ENCODE peak calls at places on chromosomes 13 and 19, in four cellular contexts. M is activated CD8-positive, alpha-beta T cell treated with anti-CD3 and anti-CD28 coated beads for 36 hours; R is heart right ventricle; C is WTC11. W is an unnamed sample.

GRCh38 chr19:31280266-31281006 is 68.8 kb downstream of the TSHZ3 start:
- DNase-seq in M (no peak), R (no peak), C (no peak), W (no peak)

GRCh38 chr13:51523082-51523518 is 61.2 kb upstream of the WDFY2 start:
- DNase-seq in M (peak; percentile 52), C (no peak), R (no peak), W (peak; percentile 60)

GRCh38 chr13:49836516-49836915 is 44.0 kb upstream of the KPNA3 start:
- DNase-seq in R (no peak), C (peak; percentile 48), M (no peak), W (peak; percentile 47)

GRCh38 chr19:12939292-12939606 is 840 bp downstream of the CALR start:
- DNase-seq in C (no peak), M (peak; percentile 74), R (no peak), W (no peak)

GRCh38 chr19:14361824-14362223 is 19.4 kb upstream of the ADGRE5 start:
- DNase-seq in M (peak; percentile 71), R (no peak), C (peak; percentile 63), W (no peak)

GRCh38 chr13:114161644-114162532 is 17.2 kb upstream of the CFAP97D2 start:
- DNase-seq in R (peak; percentile 29), C (no peak), M (no peak), W (no peak)

GRCh38 chr19:40184273-40184672 is 7.0 kb upstream of the MAP3K10 start:
- DNase-seq in M (no peak), R (no peak), C (no peak), W (no peak)

GRCh38 chr19:39246951-39247669 is 1.5 kb downstream of the IFNL4 start:
- DNase-seq in M (peak; percentile 58), C (peak; percentile 80), R (peak; percentile 16), W (no peak)

GRCh38 chr19:8213827-8214672 is 4.9 kb downstream of the CERS4 start:
- DNase-seq in C (no peak), R (no peak), M (no peak), W (no peak)

GRCh38 chr19:1921825-1922224 is 16.6 kb downstream of the ADAT3 start:
- DNase-seq in R (no peak), M (no peak), C (no peak), W (no peak)

GRCh38 chr13:40490086-40490723 is 176.2 kb downstream of the FOXO1 start:
- DNase-seq in R (no peak), M (peak; percentile 70), C (no peak), W (no peak)

GRCh38 chr13:37473035-37473434 is 125.5 kb downstream of the POSTN start:
- DNase-seq in C (peak; percentile 53), R (no peak), M (peak; percentile 1), W (no peak)
- TF ChIP-seq CTCF in C (peak; percentile 51), R (no peak), M (peak; percentile 30), W (no peak)

GRCh38 chr19:47600246-47601179 is 8.4 kb upstream of the BICRA start:
- DNase-seq in R (peak; percentile 100), M (peak; percentile 100), C (peak; percentile 100), W (peak; percentile 99)
- TF ChIP-seq CTCF in R (no peak), M (no peak), C (no peak), W (no peak)

GRCh38 chr19:46784262-46785053 is 3.9 kb downstream of the SLC1A5 start:
- DNase-seq in C (peak; percentile 82), M (peak; percentile 86), R (peak; percentile 30), W (peak; percentile 91)
- TF ChIP-seq CTCF in C (no peak), M (no peak), R (no peak), W (peak; percentile 49)

DNA sequence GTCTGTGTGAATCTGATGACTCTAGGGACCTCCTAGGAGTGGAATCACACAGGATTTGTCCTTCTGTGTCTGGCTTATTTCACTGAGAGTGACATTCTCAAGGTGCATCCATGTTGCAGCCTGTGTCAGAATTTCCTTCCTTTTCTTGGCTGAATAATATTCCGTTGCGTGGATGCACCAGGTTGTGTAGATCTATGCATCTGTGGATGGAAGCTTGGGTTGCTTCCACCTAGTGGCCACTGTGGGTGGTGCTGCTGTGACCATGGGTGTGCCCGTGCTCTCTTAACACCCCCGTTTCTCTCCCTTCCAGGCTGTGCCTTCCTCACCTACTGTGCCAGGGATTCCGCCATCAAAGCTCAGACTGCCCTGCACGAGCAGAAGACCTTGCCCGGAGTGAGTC is 26.2 kb downstream of the CELF5 start:
- DNase-seq in R (no peak), M (peak; percentile 67), C (peak; percentile 45), W (no peak)
- TF ChIP-seq CTCF in R (no peak), M (peak; percentile 71), C (peak; percentile 64), W (peak; percentile 59)

DNA sequence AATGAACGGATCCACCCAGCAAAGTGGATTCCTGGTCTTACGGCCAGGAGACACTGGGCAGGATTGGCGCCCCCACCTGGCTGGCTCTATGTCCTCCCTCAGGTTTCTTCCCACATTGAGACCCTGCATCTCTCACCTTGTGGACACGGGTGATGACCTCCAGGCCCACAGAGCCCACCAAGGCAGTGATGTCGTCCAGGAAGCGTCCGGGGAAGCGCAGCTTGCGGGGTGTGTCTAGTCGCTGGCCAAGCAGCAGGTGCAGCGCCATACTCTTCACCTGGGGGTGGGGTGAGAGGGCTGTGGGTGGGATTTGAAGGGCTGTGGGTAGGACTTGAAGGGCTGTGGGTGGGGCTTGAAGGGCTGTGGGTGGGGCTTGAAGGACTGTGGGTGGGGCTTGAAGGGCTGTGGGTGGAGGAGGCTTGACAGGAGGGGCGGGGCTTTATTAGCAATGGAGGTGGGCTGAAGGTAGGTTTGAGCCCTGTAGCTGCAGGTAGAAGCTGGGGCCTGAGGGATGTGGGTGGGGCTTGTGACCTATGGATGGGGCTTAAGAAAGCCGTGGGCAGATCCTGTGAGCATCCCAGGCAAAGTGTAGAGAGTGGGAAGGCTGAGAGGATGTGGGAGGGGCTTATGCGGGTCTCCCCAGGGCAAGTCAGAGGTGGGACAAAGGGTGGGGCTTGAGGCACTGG is 12.1 kb upstream of the ANGPTL8 start:
- DNase-seq in M (peak; percentile 41), R (no peak), C (peak; percentile 92), W (no peak)
- TF ChIP-seq CTCF in M (no peak), R (no peak), C (peak; percentile 58), W (no peak)

DNA sequence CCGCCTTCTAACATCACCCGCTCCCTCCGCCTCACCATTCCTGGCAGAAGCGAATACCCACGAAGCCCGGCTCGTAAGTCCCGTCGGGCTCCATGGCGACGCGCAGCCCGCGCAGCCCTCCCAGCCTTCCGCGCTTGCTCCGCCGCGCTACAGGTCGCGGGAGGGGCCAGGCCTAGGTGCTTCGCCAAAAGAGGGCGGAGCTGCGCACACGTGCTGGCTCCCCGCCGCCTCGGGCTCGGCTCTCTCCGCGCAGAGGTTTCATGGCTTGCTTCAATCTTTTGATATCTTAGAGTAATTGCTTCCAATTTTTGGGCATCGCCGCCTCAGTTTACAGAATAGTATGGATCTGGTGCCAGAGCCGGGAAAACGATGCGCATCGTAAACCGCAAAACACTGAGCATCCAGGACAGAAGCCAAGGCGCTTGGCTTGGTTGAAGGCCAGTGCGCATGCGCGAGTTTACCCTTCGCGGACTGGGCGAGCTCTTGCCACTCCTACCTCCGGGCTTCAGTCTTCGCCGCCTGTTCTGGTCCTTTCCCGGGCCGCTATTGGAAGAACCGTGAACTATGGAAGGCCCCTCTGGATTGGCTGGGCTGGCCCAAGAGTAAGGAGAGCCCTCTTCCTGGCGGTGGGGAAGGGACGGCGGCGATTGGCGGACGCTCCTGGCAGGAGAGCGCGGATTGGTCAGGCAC is at the start of gene POLR2I:
- DNase-seq in M (peak; percentile 99), C (peak; percentile 99), R (peak; percentile 100), W (peak; percentile 100)
- TF ChIP-seq CTCF in M (no peak), C (no peak), R (no peak), W (no peak)

GRCh38 chr13:72342364-72342763 is 385.1 kb downstream of the MZT1 start:
- DNase-seq in C (no peak), M (no peak), R (no peak), W (no peak)

GRCh38 chr13:72346716-72347115 is 380.7 kb downstream of the MZT1 start:
- DNase-seq in R (no peak), C (no peak), M (no peak), W (no peak)

DNA sequence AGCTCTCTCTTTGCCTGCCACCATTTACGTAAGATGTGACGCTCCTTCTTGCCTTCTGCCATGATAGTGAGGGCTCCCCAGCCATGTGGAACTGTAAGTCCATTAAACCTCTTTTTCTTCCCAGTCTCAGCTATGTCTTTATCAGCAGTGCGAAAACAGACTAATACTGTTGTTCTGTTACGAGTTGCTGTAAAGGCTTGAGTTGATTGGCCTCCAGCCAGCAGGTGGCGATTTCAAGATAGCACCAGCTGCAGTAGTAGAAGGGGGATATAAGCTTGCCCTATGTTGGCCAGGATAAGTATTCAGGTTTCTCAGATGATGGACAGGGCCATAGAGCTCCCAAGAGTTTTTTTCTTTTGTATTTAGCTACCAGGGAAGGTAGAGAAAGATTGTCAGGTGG is 385.5 kb downstream of the MZT1 start:
- DNase-seq in C (peak; percentile 17), R (no peak), M (no peak), W (no peak)
- TF ChIP-seq CTCF in C (no peak), R (no peak), M (no peak), W (no peak)

GRCh38 chr13:96141032-96141431 is 51.1 kb downstream of the HS6ST3 start:
- DNase-seq in C (no peak), R (no peak), M (no peak), W (peak; percentile 34)
- TF ChIP-seq CTCF in C (no peak), R (no peak), M (no peak), W (peak; percentile 34)